ENCODE peak calls at places on chromosomes 7 and 10, in eight cellular contexts. K, Y, V, Q, O, W, A and X are unnamed samples.

GRCh38 chr10:89164920-89165319 is 42.2 kb downstream of the CH25H start:
- DNase-seq in Y (no peak), K (no peak), W (no peak), A (no peak), Q (no peak), O (no peak), V (no peak), X (no peak)

GRCh38 chr7:78514653-78515052 is 716.1 kb downstream of the PHTF2 start:
- DNase-seq in W (no peak), V (no peak), O (no peak), Q (no peak), K (no peak), Y (no peak), A (no peak), X (no peak)

GRCh38 chr10:27192284-27192683 is 37.1 kb downstream of the MASTL start:
- DNase-seq in Y (peak), O (no peak), V (peak), A (peak), K (no peak), W (peak), Q (peak), X (peak)

GRCh38 chr7:153524070-153524601 is 528.1 kb upstream of the DPP6 start:
- DNase-seq in A (no peak), K (no peak), O (no peak), Q (no peak), Y (no peak), W (no peak), V (peak), X (no peak)

GRCh38 chr10:79905322-79906314 is 43.3 kb downstream of the SFTPD start:
- DNase-seq in Y (peak), A (peak), K (no peak), Q (peak), V (no peak), W (no peak), O (no peak), X (no peak)

GRCh38 chr7:2802504-2803341 is 41.4 kb downstream of the GNA12 start:
- DNase-seq in O (no peak), Q (peak), K (no peak), Y (peak), A (no peak), W (no peak), V (no peak), X (no peak)

GRCh38 chr10:24643679-24644209 is 79.9 kb downstream of the ARHGAP21 start:
- DNase-seq in Q (peak), K (no peak), O (no peak), W (no peak), Y (no peak), A (no peak), V (no peak), X (no peak)

GRCh38 chr10:132113206-132113605 is 47.5 kb downstream of the JAKMIP3 start:
- DNase-seq in V (no peak), K (no peak), O (no peak), A (no peak), W (no peak), Q (no peak), Y (no peak), X (no peak)

GRCh38 chr10:15169555-15170407 is 1.3 kb upstream of the NMT2 start:
- DNase-seq in A (no peak), Q (no peak), V (no peak), W (no peak), Y (no peak), O (no peak), K (peak), X (no peak)

GRCh38 chr7:142496545-142496991 is 238.7 kb upstream of the PRSS58 start:
- DNase-seq in K (peak), W (no peak), A (peak), Q (peak), Y (no peak), O (no peak), V (no peak), X (no peak)

GRCh38 chr7:133543657-133544056 is 290.8 kb downstream of the EXOC4 start:
- DNase-seq in V (no peak), O (no peak), A (no peak), Y (no peak), W (no peak), Q (no peak), K (no peak), X (no peak)

GRCh38 chr10:123150229-123150985 is 2.5 kb downstream of the HMX2 start:
- DNase-seq in K (no peak), O (no peak), Q (no peak), W (no peak), V (no peak), A (no peak), Y (no peak), X (no peak)

GRCh38 chr7:2821161-2821841 is 22.8 kb downstream of the GNA12 start:
- DNase-seq in A (peak), Y (no peak), W (no peak), V (no peak), Q (peak), O (no peak), K (no peak), X (no peak)

GRCh38 chr7:51141451-51141971 is 175.1 kb downstream of the COBL start:
- DNase-seq in Q (peak), V (no peak), Y (peak), A (peak), K (no peak), W (no peak), O (no peak), X (no peak)

GRCh38 chr7:71661671-71662224 is 529.8 kb downstream of the GALNT17 start:
- DNase-seq in O (no peak), Y (no peak), V (no peak), Q (no peak), A (no peak), W (no peak), K (no peak), X (no peak)

GRCh38 chr10:44306147-44306710 is 78.7 kb downstream of the CXCL12 start:
- DNase-seq in V (no peak), Y (peak), A (peak), K (no peak), W (no peak), O (no peak), Q (peak), X (peak)

GRCh38 chr10:996031-996430 is 7.8 kb downstream of the GTPBP4 start:
- DNase-seq in Q (no peak), W (no peak), V (no peak), O (no peak), K (no peak), A (no peak), Y (no peak), X (no peak)

GRCh38 chr10:96719850-96720421 is 378 bp downstream of the PIK3AP1 start:
- DNase-seq in V (no peak), K (no peak), A (no peak), Y (no peak), Q (peak), W (no peak), O (peak), X (no peak)

GRCh38 chr7:107667341-107667740 is 6.7 kb downstream of the SLC26A4 start:
- DNase-seq in V (no peak), Y (no peak), A (no peak), K (no peak), O (no peak), Q (peak), W (no peak), X (no peak)

GRCh38 chr7:46131916-46132795 is 211.1 kb upstream of the IGFBP3 start:
- DNase-seq in O (no peak), A (peak), W (no peak), K (no peak), Q (no peak), V (no peak), Y (no peak), X (peak)

GRCh38 chr10:125886914-125887512 is 5.9 kb upstream of the DHX32 start:
- DNase-seq in O (no peak), A (no peak), V (no peak), W (no peak), K (no peak), Y (no peak), Q (no peak), X (no peak)

GRCh38 chr7:50273301-50273700 is 31.2 kb upstream of the IKZF1 start:
- DNase-seq in Q (no peak), W (no peak), Y (no peak), V (no peak), A (no peak), O (no peak), K (no peak), X (no peak)

GRCh38 chr10:131584286-131584685 is 272.8 kb upstream of the TCERG1L start:
- DNase-seq in Y (no peak), O (no peak), K (no peak), W (no peak), Q (no peak), V (no peak), A (no peak), X (no peak)